ENCODE peak calls at places on chromosome 14, in four cellular contexts. Q is NCI-H345; E is foreskin fibroblast; A is effector CD4-positive, alpha-beta T cell. X is an unnamed sample.

GRCh38 chr14:69354383-69355154 is 43.5 kb downstream of the ERH start:
- DNase-seq in Q (no peak), E (no peak), A (peak), X (no peak)

GRCh38 chr14:100103261-100104005 is 38.2 kb downstream of the EVL start:
- DNase-seq in Q (no peak), E (no peak), A (no peak), X (no peak)

GRCh38 chr14:95388699-95389098 is 69.0 kb upstream of the CLMN start:
- DNase-seq in Q (no peak), E (peak), A (no peak), X (no peak)

GRCh38 chr14:65210118-65210826 is 108.0 kb upstream of the MAX start:
- DNase-seq in Q (no peak), E (peak), A (no peak), X (peak)

GRCh38 chr14:56487761-56488160 is 91.8 kb upstream of the TMEM260 start:
- DNase-seq in Q (no peak), E (peak), A (no peak), X (peak)

GRCh38 chr14:98692832-98693231 is 579.2 kb downstream of the BCL11B start:
- DNase-seq in Q (no peak), E (no peak), A (no peak), X (no peak)

GRCh38 chr14:98122527-98122926 is 1149.5 kb downstream of the BCL11B start:
- DNase-seq in Q (no peak), E (no peak), A (no peak), X (no peak)

GRCh38 chr14:31439554-31439953 is 17.8 kb downstream of the DTD2 start:
- DNase-seq in Q (no peak), E (no peak), A (no peak), X (no peak)

GRCh38 chr14:52031781-52032180 is 37.1 kb downstream of the NID2 start:
- DNase-seq in Q (no peak), E (peak), A (no peak), X (no peak)

X was measured in foreskin melanocyte.